ENCODE peak calls at places on chromosomes 2 and 18, in four cellular contexts. M, N, S and Y are unnamed samples.

GRCh38 chr2:216081012-216081411 is 597 bp downstream of the PECR start:
- DNase-seq in M (no peak), N (no peak), S (no peak), Y (no peak)

GRCh38 chr2:8389373-8390108 is 292.3 kb upstream of the ID2 start:
- DNase-seq in M (no peak), N (no peak), S (no peak), Y (no peak)

GRCh38 chr2:233179848-233180368 is 71.6 kb upstream of the ATG16L1 start:
- DNase-seq in M (no peak), N (no peak), S (no peak), Y (no peak)

GRCh38 chr2:33210626-33211025 is 263.9 kb downstream of the LTBP1 start:
- DNase-seq in M (no peak), N (no peak), S (no peak), Y (peak)

GRCh38 chr2:176415946-176416499 is 146.8 kb downstream of the MTX2 start:
- DNase-seq in M (no peak), N (no peak), S (no peak), Y (no peak)

GRCh38 chr18:79579807-79580480 is 99.7 kb upstream of the CTDP1 start:
- DNase-seq in M (no peak), N (no peak), S (no peak), Y (no peak)

GRCh38 chr2:201971516-201972228 is 62.0 kb upstream of the FZD7 start:
- DNase-seq in M (no peak), N (no peak), S (peak), Y (no peak)

GRCh38 chr2:98454500-98455235 is 10.0 kb downstream of the INPP4A start:
- DNase-seq in M (no peak), N (no peak), S (no peak), Y (peak)

GRCh38 chr18:44700652-44701051 is 20.0 kb downstream of the SETBP1 start:
- DNase-seq in M (no peak), N (no peak), S (no peak), Y (no peak)

GRCh38 chr18:25990473-25990872 is 99.9 kb downstream of the SS18 start:
- DNase-seq in M (no peak), N (no peak), S (no peak), Y (no peak)

GRCh38 chr2:111897924-111898702 is at the start of gene MERTK:
- DNase-seq in M (peak), N (peak), S (peak), Y (peak)

GRCh38 chr2:9474361-9475117 is at the start of gene IAH1:
- DNase-seq in M (peak), N (peak), S (peak), Y (peak)

GRCh38 chr2:2577366-2577765 is 246.3 kb upstream of the MYT1L start:
- DNase-seq in M (no peak), N (no peak), S (peak), Y (no peak)

GRCh38 chr2:8669157-8669852 is 12.6 kb upstream of the ID2 start:
- DNase-seq in M (no peak), N (no peak), S (peak), Y (no peak)

GRCh38 chr18:11980148-11980554 is 1.2 kb upstream of the IMPA2 start:
- DNase-seq in M (no peak), N (no peak), S (no peak), Y (no peak)

GRCh38 chr2:174033163-174033550 is 68.0 kb upstream of the SP3 start:
- DNase-seq in M (no peak), N (no peak), S (no peak), Y (no peak)

GRCh38 chr2:134985061-134985460 is 62.2 kb downstream of the MAP3K19 start:
- DNase-seq in M (no peak), N (peak), S (no peak), Y (no peak)

GRCh38 chr2:95314964-95315611 is 17.9 kb downstream of the KCNIP3 start:
- DNase-seq in M (no peak), N (no peak), S (peak), Y (peak)

GRCh38 chr2:58484201-58484600 is 243.1 kb upstream of the FANCL start:
- DNase-seq in M (no peak), N (no peak), S (no peak), Y (no peak)

GRCh38 chr2:203951366-203951902 is 14.9 kb downstream of the ICOS start:
- DNase-seq in M (peak), N (no peak), S (no peak), Y (no peak)

GRCh38 chr2:126482582-126483464 is 173.1 kb upstream of the GYPC start:
- DNase-seq in M (no peak), N (no peak), S (no peak), Y (no peak)

GRCh38 chr2:104028066-104028465 is 825.8 kb upstream of the POU3F3 start:
- DNase-seq in M (no peak), N (peak), S (no peak), Y (no peak)

GRCh38 chr2:169933124-169933711 is 106.0 kb downstream of the UBR3 start:
- DNase-seq in M (no peak), N (peak), S (no peak), Y (peak)

GRCh38 chr18:79577451-79578395 is 101.9 kb upstream of the CTDP1 start:
- DNase-seq in M (no peak), N (no peak), S (no peak), Y (no peak)

GRCh38 chr2:200356306-200356705 is 49.8 kb downstream of the SPATS2L start:
- DNase-seq in M (no peak), N (no peak), S (no peak), Y (no peak)

GRCh38 chr2:43132523-43133301 is 93.7 kb downstream of the ZFP36L2 start:
- DNase-seq in M (no peak), N (no peak), S (peak), Y (no peak)

GRCh38 chr2:128807317-128807716 is 488.6 kb upstream of the HS6ST1 start:
- DNase-seq in M (no peak), N (no peak), S (no peak), Y (no peak)

GRCh38 chr2:15713475-15713874 is 121.8 kb downstream of the DDX1 start:
- DNase-seq in M (no peak), N (no peak), S (no peak), Y (no peak)

GRCh38 chr2:183552716-183553115 is 428.5 kb downstream of the NUP35 start:
- DNase-seq in M (no peak), N (no peak), S (no peak), Y (no peak)

GRCh38 chr2:52402128-52402527 is 1365.5 kb upstream of the CHAC2 start:
- DNase-seq in M (no peak), N (no peak), S (no peak), Y (no peak)

GRCh38 chr2:49306925-49307324 is 152.6 kb upstream of the FSHR start:
- DNase-seq in M (no peak), N (no peak), S (no peak), Y (peak)